ENCODE peak calls at places on chromosomes 13 and 19, in ten cellular contexts. One of them, this sample, is unnamed.

GRCh38 chr13:20901668-20902437 is 693 bp downstream of the XPO4 start:
- DNase-seq in activated CD4-positive, alpha-beta T cell treated with anti-CD3 and anti-CD28 coated beads, Interleukin-2, amount 10 ng/mL, durations not matched to agents 7 days and 5 days: peak
- DNase-seq in HTR-8/SVneo: no peak
- DNase-seq in mucosa of gallbladder: no peak
- DNase-seq in right atrium auricular region: no peak
- DNase-seq in stimulated activated CD8-positive, alpha-beta memory T cell treated with anti-CD3 and anti-CD28 coated beads, Interleukin-7, amount 100 ng/mL, for 4 hours: peak
- DNase-seq in HFFc6: peak
- DNase-seq in SK-MEL-5: peak
- DNase-seq in T-cell: peak
- DNase-seq in hippocampal formation: no peak
- DNase-seq in this sample: peak

GRCh38 chr13:71801781-71802180 is 65.2 kb downstream of the DACH1 start:
- DNase-seq in activated CD4-positive, alpha-beta T cell treated with anti-CD3 and anti-CD28 coated beads, Interleukin-2, amount 10 ng/mL, durations not matched to agents 7 days and 5 days: no peak
- DNase-seq in HTR-8/SVneo: no peak
- DNase-seq in mucosa of gallbladder: no peak
- DNase-seq in right atrium auricular region: no peak
- DNase-seq in stimulated activated CD8-positive, alpha-beta memory T cell treated with anti-CD3 and anti-CD28 coated beads, Interleukin-7, amount 100 ng/mL, for 4 hours: no peak
- DNase-seq in HFFc6: no peak
- DNase-seq in SK-MEL-5: no peak
- DNase-seq in T-cell: no peak
- DNase-seq in hippocampal formation: no peak
- DNase-seq in this sample: peak

GRCh38 chr19:13195678-13196077 is 45.5 kb downstream of the IER2 start:
- DNase-seq in activated CD4-positive, alpha-beta T cell treated with anti-CD3 and anti-CD28 coated beads, Interleukin-2, amount 10 ng/mL, durations not matched to agents 7 days and 5 days: peak
- DNase-seq in HTR-8/SVneo: no peak
- DNase-seq in mucosa of gallbladder: peak
- DNase-seq in right atrium auricular region: no peak
- DNase-seq in stimulated activated CD8-positive, alpha-beta memory T cell treated with anti-CD3 and anti-CD28 coated beads, Interleukin-7, amount 100 ng/mL, for 4 hours: peak
- DNase-seq in HFFc6: no peak
- DNase-seq in SK-MEL-5: no peak
- DNase-seq in T-cell: peak
- DNase-seq in hippocampal formation: no peak
- DNase-seq in this sample: no peak

GRCh38 chr13:113361406-113361805 is 2.5 kb downstream of the GRTP1 start:
- DNase-seq in activated CD4-positive, alpha-beta T cell treated with anti-CD3 and anti-CD28 coated beads, Interleukin-2, amount 10 ng/mL, durations not matched to agents 7 days and 5 days: no peak
- DNase-seq in HTR-8/SVneo: no peak
- DNase-seq in mucosa of gallbladder: no peak
- DNase-seq in right atrium auricular region: no peak
- DNase-seq in stimulated activated CD8-positive, alpha-beta memory T cell treated with anti-CD3 and anti-CD28 coated beads, Interleukin-7, amount 100 ng/mL, for 4 hours: no peak
- DNase-seq in HFFc6: no peak
- DNase-seq in SK-MEL-5: no peak
- DNase-seq in T-cell: no peak
- DNase-seq in hippocampal formation: no peak
- DNase-seq in this sample: no peak

GRCh38 chr19:54209058-54209747 is 8.5 kb downstream of the RPS9 start:
- DNase-seq in activated CD4-positive, alpha-beta T cell treated with anti-CD3 and anti-CD28 coated beads, Interleukin-2, amount 10 ng/mL, durations not matched to agents 7 days and 5 days: no peak
- DNase-seq in HTR-8/SVneo: no peak
- DNase-seq in mucosa of gallbladder: no peak
- DNase-seq in right atrium auricular region: no peak
- DNase-seq in stimulated activated CD8-positive, alpha-beta memory T cell treated with anti-CD3 and anti-CD28 coated beads, Interleukin-7, amount 100 ng/mL, for 4 hours: no peak
- DNase-seq in HFFc6: no peak
- DNase-seq in SK-MEL-5: peak
- DNase-seq in T-cell: no peak
- DNase-seq in hippocampal formation: no peak
- DNase-seq in this sample: no peak

GRCh38 chr13:25744176-25744575 is 307.6 kb downstream of the SHISA2 start:
- DNase-seq in activated CD4-positive, alpha-beta T cell treated with anti-CD3 and anti-CD28 coated beads, Interleukin-2, amount 10 ng/mL, durations not matched to agents 7 days and 5 days: no peak
- DNase-seq in HTR-8/SVneo: no peak
- DNase-seq in mucosa of gallbladder: no peak
- DNase-seq in right atrium auricular region: no peak
- DNase-seq in stimulated activated CD8-positive, alpha-beta memory T cell treated with anti-CD3 and anti-CD28 coated beads, Interleukin-7, amount 100 ng/mL, for 4 hours: no peak
- DNase-seq in HFFc6: no peak
- DNase-seq in SK-MEL-5: no peak
- DNase-seq in T-cell: no peak
- DNase-seq in hippocampal formation: no peak
- DNase-seq in this sample: peak

GRCh38 chr19:49502866-49503581 is 6.8 kb downstream of the RPS11 start:
- DNase-seq in activated CD4-positive, alpha-beta T cell treated with anti-CD3 and anti-CD28 coated beads, Interleukin-2, amount 10 ng/mL, durations not matched to agents 7 days and 5 days: peak
- DNase-seq in HTR-8/SVneo: peak
- DNase-seq in mucosa of gallbladder: no peak
- DNase-seq in right atrium auricular region: no peak
- DNase-seq in stimulated activated CD8-positive, alpha-beta memory T cell treated with anti-CD3 and anti-CD28 coated beads, Interleukin-7, amount 100 ng/mL, for 4 hours: no peak
- DNase-seq in HFFc6: peak
- DNase-seq in SK-MEL-5: peak
- DNase-seq in T-cell: no peak
- DNase-seq in hippocampal formation: peak
- DNase-seq in this sample: peak

GRCh38 chr19:44985445-44985844 is 15.8 kb upstream of the RELB start:
- DNase-seq in activated CD4-positive, alpha-beta T cell treated with anti-CD3 and anti-CD28 coated beads, Interleukin-2, amount 10 ng/mL, durations not matched to agents 7 days and 5 days: no peak
- DNase-seq in HTR-8/SVneo: no peak
- DNase-seq in mucosa of gallbladder: no peak
- DNase-seq in right atrium auricular region: no peak
- DNase-seq in stimulated activated CD8-positive, alpha-beta memory T cell treated with anti-CD3 and anti-CD28 coated beads, Interleukin-7, amount 100 ng/mL, for 4 hours: no peak
- DNase-seq in HFFc6: no peak
- DNase-seq in SK-MEL-5: no peak
- DNase-seq in T-cell: no peak
- DNase-seq in hippocampal formation: no peak
- DNase-seq in this sample: no peak

GRCh38 chr19:58569943-58570670 is 3.0 kb downstream of the MZF1 start:
- DNase-seq in activated CD4-positive, alpha-beta T cell treated with anti-CD3 and anti-CD28 coated beads, Interleukin-2, amount 10 ng/mL, durations not matched to agents 7 days and 5 days: no peak
- DNase-seq in HTR-8/SVneo: no peak
- DNase-seq in mucosa of gallbladder: no peak
- DNase-seq in right atrium auricular region: no peak
- DNase-seq in stimulated activated CD8-positive, alpha-beta memory T cell treated with anti-CD3 and anti-CD28 coated beads, Interleukin-7, amount 100 ng/mL, for 4 hours: no peak
- DNase-seq in HFFc6: no peak
- DNase-seq in SK-MEL-5: no peak
- DNase-seq in T-cell: no peak
- DNase-seq in hippocampal formation: no peak
- DNase-seq in this sample: no peak

GRCh38 chr13:114143806-114144605 is 11.6 kb upstream of the RASA3 start:
- DNase-seq in activated CD4-positive, alpha-beta T cell treated with anti-CD3 and anti-CD28 coated beads, Interleukin-2, amount 10 ng/mL, durations not matched to agents 7 days and 5 days: peak
- DNase-seq in HTR-8/SVneo: no peak
- DNase-seq in mucosa of gallbladder: no peak
- DNase-seq in right atrium auricular region: no peak
- DNase-seq in stimulated activated CD8-positive, alpha-beta memory T cell treated with anti-CD3 and anti-CD28 coated beads, Interleukin-7, amount 100 ng/mL, for 4 hours: peak
- DNase-seq in HFFc6: no peak
- DNase-seq in SK-MEL-5: peak
- DNase-seq in T-cell: peak
- DNase-seq in hippocampal formation: no peak
- DNase-seq in this sample: no peak

GRCh38 chr13:45909724-45910123 is 58.2 kb upstream of the SIAH3 start:
- DNase-seq in activated CD4-positive, alpha-beta T cell treated with anti-CD3 and anti-CD28 coated beads, Interleukin-2, amount 10 ng/mL, durations not matched to agents 7 days and 5 days: no peak
- DNase-seq in HTR-8/SVneo: no peak
- DNase-seq in mucosa of gallbladder: no peak
- DNase-seq in right atrium auricular region: no peak
- DNase-seq in stimulated activated CD8-positive, alpha-beta memory T cell treated with anti-CD3 and anti-CD28 coated beads, Interleukin-7, amount 100 ng/mL, for 4 hours: no peak
- DNase-seq in HFFc6: no peak
- DNase-seq in SK-MEL-5: no peak
- DNase-seq in T-cell: no peak
- DNase-seq in hippocampal formation: no peak
- DNase-seq in this sample: no peak

GRCh38 chr19:7885818-7886217 is 2.5 kb upstream of the LRRC8E start:
- DNase-seq in activated CD4-positive, alpha-beta T cell treated with anti-CD3 and anti-CD28 coated beads, Interleukin-2, amount 10 ng/mL, durations not matched to agents 7 days and 5 days: no peak
- DNase-seq in HTR-8/SVneo: no peak
- DNase-seq in mucosa of gallbladder: no peak
- DNase-seq in right atrium auricular region: no peak
- DNase-seq in stimulated activated CD8-positive, alpha-beta memory T cell treated with anti-CD3 and anti-CD28 coated beads, Interleukin-7, amount 100 ng/mL, for 4 hours: no peak
- DNase-seq in HFFc6: no peak
- DNase-seq in SK-MEL-5: no peak
- DNase-seq in T-cell: no peak
- DNase-seq in hippocampal formation: no peak
- DNase-seq in this sample: no peak